ENCODE peak calls at places on chromosome 11, in nine cellular contexts. S is RWPE2, B is GM23338, Y is colonic mucosa, L is endodermal cell, V is BE2C, C is lower lobe of right lung, F is adrenal gland, J is body of pancreas. U is an unnamed sample.
A peak's percentile ranks its signal among the peaks of the same experiment; 100 is the strongest.

GRCh38 chr11:12602421-12602820 is 71.8 kb upstream of the TEAD1 start:
- DNase-seq in S (no peak), B (no peak), Y (no peak), L (no peak), V (no peak), C (no peak), F (no peak), J (no peak), U (no peak)

GRCh38 chr11:5937868-5938602 is 4.0 kb upstream of the OR56A3 start:
- DNase-seq in S (no peak), B (no peak), Y (no peak), L (no peak), V (no peak), C (no peak), F (no peak), J (no peak), U (no peak)

GRCh38 chr11:91081440-91082088 is 858.7 kb upstream of the CHORDC1 start:
- DNase-seq in S (no peak), B (no peak), Y (no peak), L (peak; percentile 52), V (peak; percentile 24), C (no peak), F (peak; percentile 33), J (no peak), U (peak; percentile 2)

GRCh38 chr11:79503028-79503427 is 62.2 kb upstream of the TENM4 start:
- DNase-seq in S (no peak), B (no peak), Y (no peak), L (peak; percentile 69), V (no peak), C (no peak), F (no peak), J (no peak), U (no peak)

GRCh38 chr11:47213985-47214564 is 699 bp upstream of the DDB2 start:
- DNase-seq in S (peak; percentile 93), B (peak; percentile 96), Y (peak; percentile 95), L (peak; percentile 95), V (peak; percentile 75), C (peak; percentile 96), F (peak; percentile 96), J (peak; percentile 93), U (peak; percentile 94)

GRCh38 chr11:74460481-74461154 is 6.7 kb downstream of the KCNE3 start:
- DNase-seq in S (no peak), B (peak; percentile 17), Y (no peak), L (no peak), V (no peak), C (no peak), F (no peak), J (no peak), U (no peak)

GRCh38 chr11:65786008-65786785 is 666 bp upstream of the OVOL1 start:
- DNase-seq in S (no peak), B (peak; percentile 62), Y (no peak), L (peak; percentile 70), V (no peak), C (peak; percentile 59), F (no peak), J (no peak), U (peak; percentile 48)

GRCh38 chr11:126348806-126349582 is 6.5 kb upstream of the ST3GAL4 start:
- DNase-seq in S (no peak), B (no peak), Y (no peak), L (no peak), V (no peak), C (no peak), F (no peak), J (no peak), U (no peak)

GRCh38 chr11:130827697-130828377 is 88.4 kb downstream of the SNX19 start:
- DNase-seq in S (no peak), B (peak; percentile 86), Y (peak; percentile 45), L (peak; percentile 95), V (peak; percentile 75), C (no peak), F (peak; percentile 82), J (peak; percentile 40), U (peak; percentile 65)

GRCh38 chr11:83019888-83020579 is 51.7 kb downstream of the RAB30 start:
- DNase-seq in S (no peak), B (peak; percentile 10), Y (no peak), L (no peak), V (no peak), C (no peak), F (peak; percentile 63), J (no peak), U (peak; percentile 65)

GRCh38 chr11:108628812-108629211 is 35.2 kb upstream of the EXPH5 start:
- DNase-seq in S (no peak), B (no peak), Y (no peak), L (no peak), V (no peak), C (no peak), F (no peak), J (no peak), U (no peak)

GRCh38 chr11:12232819-12233601 is 122.6 kb downstream of the MICAL2 start:
- DNase-seq in S (no peak), B (no peak), Y (no peak), L (no peak), V (no peak), C (no peak), F (no peak), J (no peak), U (no peak)

GRCh38 chr11:71284525-71285092 is 32.2 kb upstream of the SHANK2 start:
- DNase-seq in S (no peak), B (no peak), Y (peak; percentile 76), L (peak; percentile 35), V (peak; percentile 34), C (no peak), F (no peak), J (peak; percentile 35), U (peak; percentile 67)

GRCh38 chr11:15775051-15775541 is 581.2 kb downstream of the SOX6 start:
- DNase-seq in S (no peak), B (no peak), Y (no peak), L (no peak), V (peak; percentile 4), C (no peak), F (no peak), J (no peak), U (no peak)

GRCh38 chr11:71269603-71270511 is 17.5 kb upstream of the SHANK2 start:
- DNase-seq in S (no peak), B (no peak), Y (peak; percentile 33), L (peak; percentile 30), V (no peak), C (no peak), F (no peak), J (no peak), U (no peak)

GRCh38 chr11:32864555-32864954 is 28.1 kb upstream of the QSER1 start:
- DNase-seq in S (no peak), B (no peak), Y (no peak), L (no peak), V (no peak), C (no peak), F (no peak), J (no peak), U (no peak)

GRCh38 chr11:32861850-32862577 is 30.6 kb upstream of the QSER1 start:
- DNase-seq in S (no peak), B (no peak), Y (no peak), L (no peak), V (no peak), C (no peak), F (no peak), J (no peak), U (no peak)

DNA sequence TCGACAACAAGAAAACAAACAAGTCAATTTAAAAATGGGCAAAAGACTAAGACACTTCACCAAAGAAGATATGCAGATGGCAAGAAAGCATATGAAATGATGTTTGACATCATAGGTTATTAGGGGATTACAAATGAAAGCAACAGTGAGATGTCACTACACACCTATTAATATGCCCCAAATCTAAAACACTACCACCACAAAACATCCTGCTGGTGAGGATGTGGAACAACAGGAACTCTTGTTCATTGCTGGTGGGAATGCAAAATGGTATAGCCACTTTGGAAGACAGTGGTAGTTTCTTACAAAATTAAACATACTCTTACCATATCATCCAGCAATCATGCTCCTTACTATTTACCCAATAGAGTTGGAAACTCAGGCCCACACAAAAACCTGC is 29.0 kb downstream of the PRRG4 start:
- DNase-seq in S (no peak), B (peak; percentile 13), Y (no peak), L (no peak), V (no peak), C (no peak), F (no peak), J (no peak), U (no peak)
- TF ChIP-seq CTCF in S (no peak), B (no peak), Y (no peak), L (peak; percentile 65), V (peak; percentile 10), C (no peak), F (no peak), J (no peak), U (no peak)

DNA sequence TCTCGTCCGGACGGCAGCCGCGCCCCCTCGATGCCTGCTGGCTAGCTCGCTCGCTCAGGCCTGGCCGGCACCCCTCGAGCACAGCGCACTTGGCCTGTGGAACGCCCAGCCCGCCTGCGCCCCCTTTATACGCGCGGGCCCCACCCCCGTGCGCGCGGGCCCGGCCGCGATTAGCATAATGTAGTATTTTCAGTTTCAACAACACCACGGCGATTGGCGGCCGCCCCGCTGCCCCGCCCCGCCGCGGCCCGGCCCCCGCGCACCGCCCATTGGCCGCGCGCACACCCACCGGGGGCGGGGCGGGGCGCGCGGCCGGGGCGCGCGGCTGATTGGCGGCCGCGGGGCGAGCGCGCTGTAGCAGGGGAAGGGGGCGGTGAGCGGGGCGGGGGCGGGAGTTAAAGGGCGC is at the start of gene CDKN1C:
- DNase-seq in S (no peak), B (peak; percentile 88), Y (peak; percentile 90), L (peak; percentile 95), V (peak; percentile 71), C (peak; percentile 90), F (peak; percentile 89), J (peak; percentile 83), U (peak; percentile 91)
- H3K4me1 ChIP-seq in S (peaks cover 6% of the 10 kb centered on the region), B (peaks cover 29% of the 10 kb centered on the region), Y (peaks cover 4% of the 10 kb centered on the region), L (peaks cover 5% of the 10 kb centered on the region), V (no peaks in the 10 kb centered on the region), C (peaks cover 34% of the 10 kb centered on the region), F (peaks cover 28% of the 10 kb centered on the region), J (peaks cover 23% of the 10 kb centered on the region), U (peaks cover 7% of the 10 kb centered on the region)

GRCh38 chr11:96050435-96051182 is 126.7 kb upstream of the MTMR2 start:
- DNase-seq in S (no peak), B (no peak), Y (no peak), L (no peak), V (no peak), C (no peak), F (no peak), J (no peak), U (no peak)
- TF ChIP-seq CTCF in S (no peak), B (no peak), Y (no peak), L (peak; percentile 52), V (peak; percentile 24), C (no peak), F (no peak), J (no peak), U (no peak)

DNA sequence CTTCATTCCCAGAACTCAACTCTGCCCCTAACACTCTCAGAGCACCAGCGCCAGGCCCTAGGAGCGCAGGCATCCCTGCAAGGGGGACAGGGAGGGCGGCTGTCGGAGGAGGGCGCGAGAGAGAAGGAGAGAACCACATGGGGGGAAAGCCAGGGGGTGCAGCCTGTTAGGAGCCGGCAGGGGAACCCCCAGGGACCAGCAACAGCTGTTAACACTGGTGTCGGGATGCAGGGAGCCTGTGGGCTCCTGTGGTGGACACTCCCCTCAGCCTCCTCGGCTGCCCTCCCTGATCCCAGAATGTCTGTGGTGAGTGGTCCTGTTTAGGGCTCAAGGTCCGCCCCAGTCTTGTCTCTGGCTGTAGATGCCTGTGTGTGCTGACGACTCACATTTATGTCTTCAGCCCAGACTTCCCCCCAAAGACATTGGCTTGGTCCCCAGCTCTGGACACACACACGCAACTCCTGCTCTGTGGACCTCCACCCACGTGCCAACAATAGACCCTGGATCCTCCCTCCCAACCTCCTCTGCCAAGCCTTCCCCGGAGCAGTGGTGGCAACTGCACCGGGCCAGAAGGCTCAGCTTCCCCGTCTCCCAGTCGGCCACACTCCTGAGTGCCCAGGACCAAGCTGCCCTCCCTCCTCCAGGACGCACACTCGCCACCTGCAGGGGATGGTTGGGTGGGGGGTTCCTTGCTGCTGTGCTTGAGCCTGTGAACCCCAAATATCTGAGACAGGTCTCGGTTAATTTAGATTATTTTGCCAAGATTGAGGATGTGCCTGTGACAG is 817 bp upstream of the IFITM5 start:
- DNase-seq in S (peak; percentile 38), B (peak; percentile 87), Y (no peak), L (peak; percentile 75), V (no peak), C (peak; percentile 46), F (no peak), J (no peak), U (peak; percentile 30)
- H3K4me1 ChIP-seq in S (no peaks in the 10 kb centered on the region), B (peaks cover 43% of the 10 kb centered on the region), Y (peaks cover 5% of the 10 kb centered on the region), L (peaks cover 5% of the 10 kb centered on the region), V (no peaks in the 10 kb centered on the region), C (peaks cover 18% of the 10 kb centered on the region), F (no peaks in the 10 kb centered on the region), J (peaks cover 51% of the 10 kb centered on the region), U (peaks cover 19% of the 10 kb centered on the region)

U was measured in mucosa of descending colon.